ENCODE peak calls at places on chromosomes 7 and 10, in five cellular contexts. I is left ventricle myocardium inferior, F is spleen, R is lung, W is mucosa of descending colon. Q is an unnamed sample.
A peak's percentile ranks its signal among the peaks of the same experiment; 100 is the strongest.

GRCh38 chr10:42638821-42639270 is 476 bp upstream of the ZNF33B start:
- DNase-seq in I (no peak), F (no peak), R (no peak), W (no peak), Q (no peak)

GRCh38 chr7:52639126-52639525 is 396.3 kb upstream of the POM121L12 start:
- DNase-seq in I (no peak), F (no peak), R (no peak), W (no peak), Q (no peak)

GRCh38 chr7:121107923-121108498 is 119.5 kb downstream of the CPED1 start:
- DNase-seq in I (no peak), F (no peak), R (no peak), W (no peak), Q (no peak)

GRCh38 chr7:45597286-45597984 is 23.3 kb downstream of the ADCY1 start:
- DNase-seq in I (no peak), F (no peak), R (no peak), W (no peak), Q (no peak)

GRCh38 chr10:96043895-96044580 is 655 bp downstream of the CCNJ start:
- DNase-seq in I (peak; percentile 35), F (peak; percentile 90), R (peak; percentile 44), W (peak; percentile 74), Q (peak; percentile 43)

GRCh38 chr7:2013381-2014311 is 219.1 kb downstream of the MAD1L1 start:
- DNase-seq in I (peak; percentile 13), F (peak; percentile 64), R (no peak), W (peak; percentile 18), Q (peak; percentile 17)

GRCh38 chr7:47536705-47537611 is 45.0 kb downstream of the TNS3 start:
- DNase-seq in I (peak; percentile 55), F (peak; percentile 74), R (peak; percentile 38), W (peak; percentile 75), Q (peak; percentile 71)

GRCh38 chr7:27184342-27185012 is 555 bp downstream of the HOXA11 start:
- DNase-seq in I (no peak), F (peak; percentile 75), R (no peak), W (peak; percentile 81), Q (peak; percentile 62)

GRCh38 chr10:13180788-13181187 is 19.4 kb downstream of the MCM10 start:
- DNase-seq in I (no peak), F (no peak), R (no peak), W (no peak), Q (no peak)

GRCh38 chr7:101154693-101155102 is 422 bp downstream of the AP1S1 start:
- DNase-seq in I (no peak), F (no peak), R (no peak), W (peak; percentile 68), Q (peak; percentile 78)

GRCh38 chr10:86283466-86284287 is 82.9 kb downstream of the GRID1 start:
- DNase-seq in I (no peak), F (no peak), R (peak; percentile 16), W (no peak), Q (no peak)

GRCh38 chr7:123410273-123410928 is 124.0 kb downstream of the IQUB start:
- DNase-seq in I (peak; percentile 22), F (no peak), R (no peak), W (no peak), Q (no peak)

GRCh38 chr7:138801256-138801655 is 3.3 kb upstream of the ATP6V0A4 start:
- DNase-seq in I (no peak), F (peak; percentile 27), R (no peak), W (no peak), Q (no peak)

GRCh38 chr10:114754445-114755320 is 66.9 kb upstream of the FHIP2A start:
- DNase-seq in I (no peak), F (no peak), R (no peak), W (no peak), Q (no peak)

GRCh38 chr7:84553711-84554110 is 359.1 kb upstream of the SEMA3A start:
- DNase-seq in I (no peak), F (no peak), R (no peak), W (no peak), Q (no peak)

GRCh38 chr10:66783296-66783695 is 142.5 kb upstream of the LRRTM3 start:
- DNase-seq in I (no peak), F (no peak), R (no peak), W (no peak), Q (no peak)

GRCh38 chr7:129021656-129022055 is 33.3 kb downstream of the TNPO3 start:
- DNase-seq in I (no peak), F (no peak), R (no peak), W (no peak), Q (no peak)

GRCh38 chr7:22726345-22726848 is 603 bp upstream of the IL6 start:
- DNase-seq in I (no peak), F (peak; percentile 84), R (peak; percentile 51), W (no peak), Q (peak; percentile 24)
- H3K4me1 ChIP-seq in I (peaks cover 64% of the 10 kb centered on the region), F (peaks cover 98% of the 10 kb centered on the region), R (peaks cover 3% of the 10 kb centered on the region), W (peaks cover 3% of the 10 kb centered on the region), Q (no peaks in the 10 kb centered on the region)

DNA sequence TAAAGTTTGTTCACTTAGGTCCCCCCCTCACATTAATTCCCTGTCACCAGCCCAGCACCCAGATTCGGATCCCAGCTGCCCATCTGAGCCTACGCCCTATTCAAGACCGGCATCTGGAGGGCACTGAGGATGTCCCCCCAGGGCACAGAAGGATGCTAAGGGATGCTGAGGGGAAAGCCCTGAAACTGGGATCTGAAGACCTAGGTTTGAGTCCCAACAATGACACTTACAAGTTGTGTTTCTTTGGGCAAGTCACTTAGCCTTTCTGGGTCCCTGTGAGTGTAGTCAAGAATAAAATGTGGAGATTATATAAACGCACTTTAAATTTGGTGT is 3.8 kb upstream of the MARVELD1 start:
- DNase-seq in I (no peak), F (no peak), R (no peak), W (no peak), Q (no peak)
- TF ChIP-seq CTCF in I (no peak), F (no peak), R (no peak), W (no peak), Q (no peak)

DNA sequence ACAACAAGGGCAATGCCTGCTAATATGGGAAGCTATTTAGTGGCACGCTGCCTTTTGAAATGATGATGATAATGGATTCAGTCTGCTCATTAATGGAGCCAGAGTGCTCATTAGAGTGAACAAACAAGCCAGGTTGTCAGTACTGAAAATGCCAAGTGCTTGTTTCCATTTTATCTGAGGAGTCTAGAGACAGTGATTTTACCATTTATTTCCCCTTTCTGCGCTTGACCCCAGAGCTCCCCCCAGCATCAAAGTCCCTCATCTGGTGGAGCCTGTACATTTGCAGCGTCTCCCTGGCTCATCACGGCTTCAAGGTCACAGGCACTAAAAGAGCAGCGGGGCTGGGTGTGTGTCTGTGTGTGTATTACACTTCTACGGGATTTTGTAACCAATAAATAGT is 553.9 kb downstream of the TFEC start:
- DNase-seq in I (no peak), F (peak; percentile 45), R (no peak), W (peak; percentile 22), Q (no peak)
- H3K4me3 ChIP-seq in I (peak overlapping the region; percentile 62), F (peak overlapping the region; percentile 64), R (no peak overlapping the region), W (no peak overlapping the region), Q (no peak overlapping the region)

GRCh38 chr7:130909881-130910672 is 176.1 kb upstream of the KLF14 start:
- DNase-seq in I (no peak), F (no peak), R (no peak), W (no peak), Q (no peak)
- H3K4me1 ChIP-seq in I (peaks cover 72% of the 10 kb centered on the region), F (peaks cover 100% of the 10 kb centered on the region), R (peaks cover 25% of the 10 kb centered on the region), W (peaks cover 57% of the 10 kb centered on the region), Q (no peaks in the 10 kb centered on the region)